ENCODE peak calls at places on chromosomes 3 and 15, in nine cellular contexts. V is foreskin fibroblast; B is effector CD4-positive, alpha-beta T cell; J is stimulated activated naive CD8-positive, alpha-beta T cell treated with anti-CD3 and anti-CD28 coated beads, Interleukin-15, amount 100 ng/mL, for 72 hours; K is NCI-H524; P is RWPE1; D is neural progenitor cell; F is NCI-H1105; M is body of pancreas. Y is an unnamed sample.

GRCh38 chr3:111667621-111668239 is 72.6 kb upstream of the ZBED2 start:
- DNase-seq in F (no peak), B (peak; percentile 62), M (no peak), P (no peak), K (no peak), J (peak; percentile 52), V (no peak), D (no peak), Y (peak; percentile 30)

GRCh38 chr15:69727257-69727924 is 274.8 kb downstream of the RPLP1 start:
- DNase-seq in M (no peak), V (no peak), D (no peak), K (no peak), F (no peak), P (no peak), J (no peak), B (no peak), Y (no peak)

GRCh38 chr15:51736646-51737537 is 563 bp downstream of the LYSMD2 start:
- DNase-seq in K (peak; percentile 55), F (peak; percentile 34), D (peak; percentile 55), V (no peak), P (peak; percentile 35), B (peak; percentile 44), M (peak; percentile 47), J (peak; percentile 66), Y (no peak)

GRCh38 chr3:64859625-64860590 is 172.1 kb upstream of the ADAMTS9 start:
- DNase-seq in B (no peak), K (no peak), J (no peak), F (no peak), D (no peak), P (no peak), V (peak; percentile 18), M (no peak), Y (no peak)

GRCh38 chr3:149628957-149629670 is 28.7 kb downstream of the WWTR1 start:
- DNase-seq in V (no peak), M (no peak), F (no peak), B (no peak), K (no peak), J (no peak), D (no peak), P (no peak), Y (no peak)

GRCh38 chr15:78550815-78551214 is 10.6 kb downstream of the PSMA4 start:
- DNase-seq in B (no peak), D (no peak), M (no peak), F (no peak), K (no peak), V (no peak), P (no peak), J (no peak), Y (no peak)

GRCh38 chr15:81222007-81222406 is 25.3 kb downstream of the IL16 start:
- DNase-seq in D (no peak), F (no peak), M (no peak), P (no peak), V (no peak), J (no peak), K (no peak), B (no peak), Y (no peak)

GRCh38 chr15:38002883-38003477 is 68.5 kb downstream of the TMCO5A start:
- DNase-seq in P (peak; percentile 34), M (peak; percentile 49), V (peak; percentile 69), K (peak; percentile 27), B (no peak), F (no peak), D (peak; percentile 81), J (peak; percentile 8), Y (peak; percentile 32)

GRCh38 chr3:134325722-134326121 is 48.5 kb downstream of the AMOTL2 start:
- DNase-seq in K (no peak), F (no peak), J (no peak), V (no peak), P (no peak), D (no peak), M (peak; percentile 64), B (no peak), Y (no peak)

GRCh38 chr3:43390255-43390588 is 103.9 kb downstream of the SNRK start:
- DNase-seq in D (no peak), V (no peak), F (no peak), P (no peak), M (peak; percentile 91), J (no peak), B (no peak), K (no peak), Y (no peak)

GRCh38 chr3:102671005-102671404 is 236.2 kb downstream of the ZPLD1 start:
- DNase-seq in F (no peak), B (no peak), V (no peak), K (no peak), D (no peak), J (no peak), P (no peak), M (no peak), Y (no peak)

GRCh38 chr3:71725279-71725991 is at the start of gene EIF4E3:
- DNase-seq in V (peak; percentile 16), M (peak; percentile 48), K (peak; percentile 67), D (peak; percentile 81), F (no peak), J (peak; percentile 45), B (peak; percentile 21), P (peak; percentile 69), Y (no peak)

GRCh38 chr3:72458365-72458764 is 389.9 kb downstream of the SHQ1 start:
- DNase-seq in K (no peak), M (no peak), V (no peak), D (no peak), P (peak; percentile 42), B (no peak), F (no peak), J (no peak), Y (peak; percentile 45)

GRCh38 chr15:52857937-52858336 is 67.8 kb upstream of the ONECUT1 start:
- DNase-seq in K (no peak), F (no peak), B (no peak), P (peak; percentile 30), D (no peak), J (no peak), V (no peak), M (no peak), Y (peak; percentile 81)

GRCh38 chr15:44541282-44541958 is 4.5 kb downstream of the EIF3J start:
- DNase-seq in B (no peak), V (peak; percentile 65), F (no peak), M (no peak), K (no peak), J (no peak), P (peak; percentile 21), D (no peak), Y (peak; percentile 59)

GRCh38 chr3:13407475-13407874 is 12.6 kb downstream of the NUP210 start:
- DNase-seq in D (no peak), J (no peak), F (no peak), B (no peak), P (no peak), V (no peak), K (no peak), M (no peak), Y (no peak)

GRCh38 chr3:126926684-126927404 is 56.1 kb upstream of the PLXNA1 start:
- DNase-seq in M (peak; percentile 45), V (peak; percentile 86), D (no peak), B (no peak), J (no peak), P (peak; percentile 78), K (no peak), F (no peak), Y (peak; percentile 55)

GRCh38 chr3:15271785-15272381 is 60.5 kb downstream of the SH3BP5 start:
- DNase-seq in P (no peak), B (peak; percentile 79), M (no peak), F (no peak), V (no peak), J (peak; percentile 56), D (no peak), K (no peak), Y (no peak)

GRCh38 chr3:194046995-194047681 is 88.8 kb upstream of the HES1 start:
- DNase-seq in V (no peak), D (no peak), K (no peak), M (peak; percentile 89), P (no peak), F (peak; percentile 83), B (no peak), J (no peak), Y (no peak)

Y was measured in foreskin keratinocyte.